ENCODE peak calls at places on chromosomes 3 and 15, in eight cellular contexts. G is body of pancreas; U is fibroblast of lung; N is heart right ventricle; T is breast epithelium; L is adrenal gland; K is CD8-positive, alpha-beta T cell; W is suprapubic skin. V is an unnamed sample.

GRCh38 chr3:157888040-157888439 is 218.2 kb downstream of the SHOX2 start:
- DNase-seq in U (no peak), N (no peak), T (no peak), L (no peak), G (no peak), K (no peak), W (no peak), V (no peak)

GRCh38 chr3:42704136-42704841 is 1.7 kb upstream of the HHATL start:
- DNase-seq in W (no peak), T (no peak), G (no peak), N (no peak), U (no peak), K (no peak), L (no peak), V (no peak)

GRCh38 chr3:123400169-123400568 is 48.7 kb downstream of the ADCY5 start:
- DNase-seq in W (no peak), N (no peak), U (no peak), K (no peak), L (no peak), G (no peak), T (no peak), V (no peak)

GRCh38 chr3:150583028-150583427 is 20.1 kb upstream of the SELENOT start:
- DNase-seq in W (no peak), L (no peak), K (no peak), T (no peak), U (no peak), N (no peak), G (no peak), V (no peak)

GRCh38 chr3:123658118-123658859 is 73.4 kb upstream of the HACD2 start:
- DNase-seq in L (peak; percentile 87), T (no peak), U (peak; percentile 93), W (no peak), N (no peak), K (no peak), G (no peak), V (no peak)

GRCh38 chr3:57446318-57446841 is 97.8 kb downstream of the DNAH12 start:
- DNase-seq in N (no peak), K (no peak), G (no peak), T (no peak), L (peak; percentile 48), W (no peak), U (peak; percentile 61), V (no peak)

GRCh38 chr15:65466901-65467300 is 44.2 kb upstream of the IGDCC4 start:
- DNase-seq in K (no peak), N (no peak), T (no peak), L (no peak), G (no peak), W (no peak), U (peak; percentile 29), V (no peak)

GRCh38 chr15:54365001-54365400 is 386.8 kb downstream of the UNC13C start:
- DNase-seq in K (no peak), L (no peak), N (no peak), W (no peak), G (no peak), U (no peak), T (no peak), V (no peak)

GRCh38 chr3:141686477-141687280 is 51.4 kb upstream of the RNF7 start:
- DNase-seq in K (no peak), W (peak; percentile 69), L (peak; percentile 86), T (peak; percentile 38), U (peak; percentile 54), G (peak; percentile 21), N (peak; percentile 70), V (no peak)

DNA sequence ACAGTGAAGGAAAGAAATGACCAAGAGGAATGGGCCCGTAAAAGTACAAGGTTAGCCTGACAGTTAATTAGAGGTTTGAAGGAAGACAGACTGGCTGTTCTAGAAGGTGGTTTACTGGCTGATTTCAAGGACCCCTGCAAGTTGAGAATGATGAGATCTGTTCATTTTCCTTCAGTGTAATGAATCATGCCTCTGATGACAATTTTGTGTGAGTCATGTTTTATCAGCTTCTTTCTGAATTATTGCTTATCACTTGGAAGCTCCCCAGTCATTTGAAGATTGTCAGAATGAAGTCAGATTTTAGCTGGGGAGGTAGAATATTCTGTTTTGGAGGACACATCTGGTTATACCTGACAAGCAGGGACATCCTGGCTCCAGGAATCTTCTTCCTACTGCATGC is 50.6 kb downstream of the DRD3 start:
- DNase-seq in U (peak; percentile 52), L (no peak), T (no peak), G (no peak), N (no peak), W (no peak), K (no peak), V (no peak)
- H3K4me1 ChIP-seq in U (no peaks in the 10 kb centered on the region), L (peaks cover 12% of the 10 kb centered on the region), T (no peaks in the 10 kb centered on the region), G (no peaks in the 10 kb centered on the region), N (peaks cover under 1% of the 10 kb centered on the region), W (no peaks in the 10 kb centered on the region), K (no peaks in the 10 kb centered on the region), V (no peaks in the 10 kb centered on the region)

GRCh38 chr3:112407888-112408702 is 75.1 kb downstream of the CD200 start:
- DNase-seq in U (no peak), L (no peak), G (no peak), T (no peak), K (no peak), N (no peak), W (no peak), V (no peak)
- H3K27ac ChIP-seq in U (no peak overlapping the region), L (no peak overlapping the region), G (peak overlapping the region; percentile 14), T (no peak overlapping the region), K (no peak overlapping the region), N (no peak overlapping the region), W (no peak overlapping the region), V (no peak overlapping the region)

GRCh38 chr3:122230174-122230573 is 46.7 kb downstream of the CASR start:
- DNase-seq in G (no peak), L (no peak), T (no peak), N (no peak), U (no peak), W (no peak), K (no peak), V (no peak)
- TF ChIP-seq CTCF in G (no peak), L (no peak), T (no peak), N (no peak), U (no peak), W (no peak), K (no peak), V (no peak)

GRCh38 chr15:63626955-63627354 is 29.8 kb downstream of the FBXL22 start:
- DNase-seq in K (no peak), G (no peak), T (no peak), N (no peak), W (no peak), U (no peak), L (no peak), V (no peak)
- H3K4me1 ChIP-seq in K (no peaks in the 10 kb centered on the region), G (no peaks in the 10 kb centered on the region), T (no peaks in the 10 kb centered on the region), N (no peaks in the 10 kb centered on the region), W (no peaks in the 10 kb centered on the region), U (no peaks in the 10 kb centered on the region), L (no peaks in the 10 kb centered on the region), V (no peaks in the 10 kb centered on the region)

GRCh38 chr15:72536506-72536905 is 62.4 kb downstream of the ARIH1 start:
- DNase-seq in U (peak; percentile 16), G (no peak), W (no peak), K (no peak), N (no peak), T (no peak), L (no peak), V (no peak)

GRCh38 chr15:72541714-72542113 is 67.6 kb downstream of the ARIH1 start:
- DNase-seq in G (no peak), N (no peak), L (no peak), W (no peak), T (no peak), U (no peak), K (no peak), V (no peak)

GRCh38 chr15:72540606-72541237 is 66.6 kb downstream of the ARIH1 start:
- DNase-seq in G (no peak), U (no peak), K (no peak), W (no peak), T (no peak), N (no peak), L (no peak), V (no peak)

GRCh38 chr15:72535911-72536310 is 61.8 kb downstream of the ARIH1 start:
- DNase-seq in N (no peak), W (no peak), G (peak; percentile 18), U (no peak), T (no peak), K (no peak), L (no peak), V (no peak)

DNA sequence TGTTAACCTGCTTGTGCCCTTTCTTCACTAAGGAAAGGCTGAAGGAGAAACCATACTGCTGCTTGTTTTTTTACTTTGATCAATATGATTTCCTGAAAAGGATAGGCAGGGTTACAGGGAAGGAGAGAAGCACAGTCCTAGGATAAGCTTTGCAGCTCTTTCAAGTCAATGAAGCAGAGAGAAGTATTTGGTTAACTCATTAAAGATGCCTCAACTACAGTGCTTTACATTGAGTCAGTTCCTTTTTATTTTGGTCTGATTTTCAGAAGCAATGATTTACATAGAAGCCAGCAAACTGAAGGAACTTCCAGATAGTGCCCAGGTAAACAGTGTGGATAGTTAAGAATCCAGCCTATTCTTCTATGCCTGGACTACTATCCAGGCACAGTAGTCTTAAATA is 64.8 kb downstream of the ARIH1 start:
- DNase-seq in K (no peak), T (no peak), L (no peak), N (no peak), U (no peak), W (no peak), G (no peak), V (no peak)
- H3K27ac ChIP-seq in K (no peak overlapping the region), T (no peak overlapping the region), L (no peak overlapping the region), N (no peak overlapping the region), U (no peak overlapping the region), W (no peak overlapping the region), G (no peak overlapping the region), V (no peak overlapping the region)

GRCh38 chr3:39065197-39065596 is 13.4 kb downstream of the WDR48 start:
- DNase-seq in T (no peak), L (peak; percentile 24), N (no peak), K (peak; percentile 32), W (no peak), U (peak; percentile 68), G (no peak), V (no peak)
- TF ChIP-seq CTCF in T (no peak), L (peak; percentile 24), N (peak; percentile 15), K (peak; percentile 30), W (no peak), U (peak; percentile 55), G (no peak), V (no peak)

GRCh38 chr15:56049577-56049976 is 56.2 kb upstream of the NEDD4 start:
- DNase-seq in W (no peak), N (no peak), U (no peak), L (no peak), T (no peak), G (no peak), K (no peak), V (no peak)
- H3K4me1 ChIP-seq in W (no peaks in the 10 kb centered on the region), N (no peaks in the 10 kb centered on the region), U (no peaks in the 10 kb centered on the region), L (no peaks in the 10 kb centered on the region), T (no peaks in the 10 kb centered on the region), G (no peaks in the 10 kb centered on the region), K (peaks cover 4% of the 10 kb centered on the region), V (peaks cover 39% of the 10 kb centered on the region)

GRCh38 chr3:30666564-30667249 is 60.3 kb downstream of the TGFBR2 start:
- DNase-seq in W (no peak), U (no peak), G (no peak), K (no peak), L (no peak), N (no peak), T (no peak), V (no peak)
- H3K27ac ChIP-seq in W (no peak overlapping the region), U (no peak overlapping the region), G (no peak overlapping the region), K (no peak overlapping the region), L (no peak overlapping the region), N (no peak overlapping the region), T (peak overlapping the region; percentile 34), V (peak overlapping the region; percentile 100)

GRCh38 chr15:88657326-88658069 is 18.7 kb downstream of the ISG20 start:
- DNase-seq in G (peak; percentile 63), U (peak; percentile 36), T (no peak), K (no peak), W (no peak), N (no peak), L (peak; percentile 58), V (peak; percentile 72)
- TF ChIP-seq CTCF in G (peak; percentile 79), U (peak; percentile 83), T (peak; percentile 29), K (no peak), W (peak; percentile 50), N (peak; percentile 74), L (peak; percentile 82), V (peak; percentile 99)